ENCODE peak calls at places on chromosomes 7 and 10, in six cellular contexts. Z is lung, Q is thoracic aorta, H is HL-60, O is pancreas, K is sigmoid colon. M is an unnamed sample.

GRCh38 chr10:73601486-73601921 is 10.4 kb upstream of the USP54 start:
- DNase-seq in Z (peak; percentile 59), Q (no peak), H (no peak), O (peak; percentile 66), K (no peak), M (peak; percentile 86)

GRCh38 chr7:36840930-36841329 is 116.6 kb upstream of the AOAH start:
- DNase-seq in Z (no peak), Q (no peak), H (no peak), O (no peak), K (no peak), M (no peak)

GRCh38 chr7:11831727-11832495 is at the start of gene THSD7A:
- DNase-seq in Z (peak; percentile 40), Q (no peak), H (no peak), O (peak; percentile 83), K (peak; percentile 66), M (peak; percentile 81)

GRCh38 chr10:35486297-35486991 is 118.7 kb upstream of the GJD4 start:
- DNase-seq in Z (no peak), Q (no peak), H (peak; percentile 91), O (no peak), K (no peak), M (no peak)

GRCh38 chr7:115319536-115319935 is 397.6 kb downstream of the MDFIC start:
- DNase-seq in Z (no peak), Q (no peak), H (no peak), O (no peak), K (no peak), M (no peak)

GRCh38 chr7:111475959-111476358 is 86.3 kb downstream of the IMMP2L start:
- DNase-seq in Z (no peak), Q (no peak), H (no peak), O (no peak), K (no peak), M (no peak)

GRCh38 chr7:149855368-149856305 is 17.5 kb downstream of the ZNF862 start:
- DNase-seq in Z (no peak), Q (no peak), H (no peak), O (no peak), K (peak; percentile 46), M (no peak)

GRCh38 chr10:129033354-129033729 is 433.7 kb upstream of the MGMT start:
- DNase-seq in Z (no peak), Q (no peak), H (no peak), O (no peak), K (no peak), M (no peak)

GRCh38 chr10:114408112-114408967 is 4.0 kb upstream of the AFAP1L2 start:
- DNase-seq in Z (no peak), Q (no peak), H (no peak), O (no peak), K (peak; percentile 50), M (no peak)

GRCh38 chr10:4708123-4708759 is 117.8 kb upstream of the AKR1E2 start:
- DNase-seq in Z (no peak), Q (no peak), H (no peak), O (no peak), K (no peak), M (peak; percentile 59)

GRCh38 chr10:34650156-34650555 is 164.9 kb downstream of the PARD3 start:
- DNase-seq in Z (no peak), Q (no peak), H (no peak), O (no peak), K (no peak), M (no peak)

GRCh38 chr10:49054753-49055152 is 60.6 kb downstream of the VSTM4 start:
- DNase-seq in Z (peak; percentile 20), Q (no peak), H (no peak), O (no peak), K (no peak), M (no peak)

GRCh38 chr10:49053998-49054692 is 61.2 kb downstream of the VSTM4 start:
- DNase-seq in Z (no peak), Q (no peak), H (no peak), O (no peak), K (no peak), M (no peak)

GRCh38 chr10:49057481-49057880 is 57.8 kb downstream of the VSTM4 start:
- DNase-seq in Z (peak; percentile 23), Q (no peak), H (no peak), O (no peak), K (no peak), M (no peak)

GRCh38 chr10:49055231-49055850 is 60.0 kb downstream of the VSTM4 start:
- DNase-seq in Z (no peak), Q (no peak), H (no peak), O (no peak), K (no peak), M (no peak)

DNA sequence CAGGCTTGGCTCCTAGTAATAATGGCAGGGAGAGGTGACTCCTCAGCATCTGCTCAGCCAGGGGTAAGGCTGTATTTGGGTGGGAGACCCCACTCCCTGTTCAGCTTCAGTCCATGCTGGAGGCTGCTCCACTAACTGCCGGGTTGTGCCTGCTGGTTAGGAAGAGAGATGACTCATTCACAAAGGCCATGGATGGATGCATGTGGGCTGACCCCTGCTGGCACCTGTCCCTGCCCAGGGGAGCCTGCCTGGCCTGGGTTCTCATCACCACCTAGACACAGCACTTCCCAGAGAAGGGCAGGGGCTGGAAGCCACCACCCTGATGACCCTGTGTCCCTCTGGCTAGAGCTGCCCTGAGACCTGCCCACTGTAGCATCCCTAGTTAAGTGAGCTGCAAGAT is 59.0 kb downstream of the VSTM4 start:
- DNase-seq in Z (peak; percentile 28), Q (no peak), H (no peak), O (no peak), K (no peak), M (no peak)
- TF ChIP-seq CTCF in Z (no peak), Q (no peak), H (no peak), O (no peak), K (no peak), M (no peak)

GRCh38 chr7:13725591-13725990 is 263.9 kb downstream of the ETV1 start:
- DNase-seq in Z (no peak), Q (no peak), H (no peak), O (no peak), K (no peak), M (no peak)
- TF ChIP-seq CTCF in Z (no peak), Q (no peak), H (no peak), O (no peak), K (no peak), M (peak; percentile 43)

DNA sequence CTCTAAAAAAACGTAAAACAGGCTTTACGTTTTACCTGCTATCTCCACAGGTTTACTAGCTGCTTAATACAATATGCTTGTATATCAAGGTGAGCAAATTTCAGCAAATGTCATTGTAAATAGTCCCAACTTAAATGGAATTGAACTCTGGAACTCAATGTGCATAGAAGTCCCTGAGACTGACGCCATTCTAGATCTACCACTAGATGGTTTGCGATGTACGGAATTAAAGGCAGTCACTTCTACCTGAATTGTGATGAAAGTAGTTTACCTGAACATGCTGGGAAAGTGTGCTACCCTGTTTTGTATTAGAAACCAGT is 837 bp upstream of the SNX13 start:
- DNase-seq in Z (no peak), Q (no peak), H (no peak), O (no peak), K (no peak), M (no peak)
- TF ChIP-seq CTCF in Z (no peak), Q (no peak), H (no peak), O (no peak), K (no peak), M (no peak)

GRCh38 chr7:121474301-121474673 is 78.2 kb upstream of the FAM3C start:
- DNase-seq in Z (no peak), Q (no peak), H (no peak), O (no peak), K (no peak), M (no peak)
- TF ChIP-seq CTCF in Z (no peak), Q (no peak), H (no peak), O (no peak), K (no peak), M (no peak)

GRCh38 chr7:27165089-27165654 is at the start of gene HOXA9:
- DNase-seq in Z (no peak), Q (no peak), H (no peak), O (peak; percentile 61), K (peak; percentile 97), M (no peak)

GRCh38 chr7:27162930-27163775 is 2.2 kb downstream of the HOXA9 start:
- DNase-seq in Z (no peak), Q (no peak), H (no peak), O (no peak), K (peak; percentile 50), M (no peak)

GRCh38 chr7:27165655-27166474 is 528 bp upstream of the HOXA9 start:
- DNase-seq in Z (no peak), Q (no peak), H (no peak), O (peak; percentile 56), K (peak; percentile 83), M (no peak)

GRCh38 chr7:27163776-27164380 is 1.5 kb downstream of the HOXA9 start:
- DNase-seq in Z (no peak), Q (no peak), H (no peak), O (no peak), K (peak; percentile 67), M (no peak)

GRCh38 chr7:27164381-27165088 is 802 bp downstream of the HOXA9 start:
- DNase-seq in Z (no peak), Q (no peak), H (no peak), O (peak; percentile 58), K (peak; percentile 87), M (no peak)
- TF ChIP-seq CTCF in Z (no peak), Q (no peak), H (no peak), O (no peak), K (no peak), M (no peak)